ENCODE peak calls at places on chromosomes 4 and X, in seven cellular contexts. Q, T, V, R, H, P and G are unnamed samples.

GRCh38 chrX:121064579-121064978 is 17.2 kb downstream of the GLUD2 start:
- DNase-seq in T (no peak), Q (no peak), P (no peak), R (no peak), V (no peak), H (no peak), G (no peak)

GRCh38 chrX:151902813-151903591 is 9.7 kb upstream of the MAGEA4 start:
- DNase-seq in H (peak; percentile 90), V (peak; percentile 92), P (no peak), Q (no peak), T (no peak), R (peak; percentile 75), G (no peak)

GRCh38 chr4:112302320-112303274 is 5.4 kb downstream of the ALPK1 start:
- DNase-seq in P (no peak), H (no peak), T (no peak), V (no peak), Q (no peak), R (no peak), G (no peak)

GRCh38 chr4:139606600-139607301 is 50.7 kb upstream of the SETD7 start:
- DNase-seq in Q (no peak), V (peak; percentile 82), R (no peak), H (peak; percentile 77), T (no peak), P (no peak), G (no peak)

GRCh38 chr4:99362768-99363167 is 10.2 kb upstream of the ADH1C start:
- DNase-seq in V (no peak), T (no peak), P (no peak), R (no peak), Q (no peak), H (no peak), G (no peak)

GRCh38 chrX:47361538-47362511 is 8.6 kb upstream of the ZNF157 start:
- DNase-seq in R (peak; percentile 87), P (peak; percentile 98), T (peak; percentile 86), Q (peak; percentile 96), V (peak; percentile 94), H (peak; percentile 85), G (no peak)

GRCh38 chr4:115396034-115396433 is 282.6 kb upstream of the NDST4 start:
- DNase-seq in R (no peak), H (no peak), P (no peak), V (no peak), Q (no peak), T (no peak), G (no peak)

GRCh38 chr4:81919238-81919637 is 447.5 kb upstream of the RASGEF1B start:
- DNase-seq in V (peak; percentile 10), P (no peak), T (no peak), Q (peak; percentile 38), R (peak; percentile 16), H (peak; percentile 33), G (no peak)

GRCh38 chr4:158182736-158183135 is 9.9 kb upstream of the GASK1B start:
- DNase-seq in T (peak; percentile 55), Q (peak; percentile 30), H (peak; percentile 73), R (no peak), V (no peak), P (no peak), G (no peak)

GRCh38 chr4:40283968-40284367 is 51.2 kb upstream of the CHRNA9 start:
- DNase-seq in H (peak; percentile 49), Q (no peak), T (no peak), V (peak; percentile 48), P (no peak), R (no peak), G (peak; percentile 46)

GRCh38 chrX:77899081-77899828 is at the start of gene COX7B:
- DNase-seq in V (peak; percentile 96), T (peak; percentile 92), H (peak; percentile 94), R (peak; percentile 41), Q (peak; percentile 72), P (peak; percentile 97), G (peak; percentile 49)

GRCh38 chrX:45621356-45622041 is 420.8 kb upstream of the DIPK2B start:
- DNase-seq in H (peak; percentile 78), V (peak; percentile 93), R (peak; percentile 53), P (no peak), T (no peak), Q (no peak), G (no peak)

GRCh38 chr4:180665481-180665880 is 1577.7 kb upstream of the TENM3 start:
- DNase-seq in H (no peak), R (no peak), T (no peak), V (no peak), P (no peak), Q (no peak), G (no peak)

GRCh38 chrX:3548743-3549441 is 164.6 kb downstream of the PRKX start:
- DNase-seq in T (no peak), P (peak; percentile 24), H (peak; percentile 90), R (peak; percentile 18), Q (no peak), V (peak; percentile 87), G (no peak)